ENCODE peak calls at places on chromosome 22, in nine cellular contexts. C, U, M, D, E, W, S, P and K are unnamed samples.

GRCh38 chr22:40209945-40210485 is 32.3 kb downstream of the TNRC6B start:
- DNase-seq in C (no peak), U (no peak), M (no peak), D (no peak), E (no peak), W (no peak), S (no peak), P (no peak), K (no peak)

GRCh38 chr22:38309614-38310517 is 7.4 kb downstream of the CSNK1E start:
- DNase-seq in C (no peak), U (peak; percentile 74), M (no peak), D (peak; percentile 47), E (no peak), W (no peak), S (no peak), P (peak; percentile 44), K (no peak)

GRCh38 chr22:20648306-20648903 is 125.5 kb upstream of the SERPIND1 start:
- DNase-seq in C (no peak), U (no peak), M (no peak), D (no peak), E (no peak), W (no peak), S (no peak), P (peak; percentile 76), K (no peak)

GRCh38 chr22:30414525-30415047 is 11.0 kb upstream of the MTFP1 start:
- DNase-seq in C (no peak), U (no peak), M (no peak), D (no peak), E (no peak), W (no peak), S (peak; percentile 12), P (peak; percentile 42), K (no peak)

GRCh38 chr22:31753005-31753633 is 700 bp upstream of the DEPDC5 start:
- DNase-seq in C (peak; percentile 40), U (no peak), M (peak; percentile 37), D (peak; percentile 79), E (peak; percentile 91), W (peak; percentile 78), S (no peak), P (peak; percentile 82), K (no peak)

GRCh38 chr22:19974233-19974861 is 32.7 kb upstream of the TXNRD2 start:
- DNase-seq in C (peak; percentile 68), U (peak; percentile 43), M (no peak), D (peak; percentile 47), E (peak; percentile 60), W (no peak), S (peak; percentile 92), P (peak; percentile 97), K (no peak)

GRCh38 chr22:45008853-45009751 is 703 bp downstream of the PHF21B start:
- DNase-seq in C (peak; percentile 21), U (peak; percentile 5), M (no peak), D (peak; percentile 32), E (no peak), W (peak; percentile 77), S (no peak), P (peak; percentile 94), K (no peak)

GRCh38 chr22:38273135-38273761 is 438 bp upstream of the TMEM184B start:
- DNase-seq in C (peak; percentile 39), U (no peak), M (no peak), D (no peak), E (no peak), W (no peak), S (peak; percentile 56), P (peak; percentile 78), K (no peak)

GRCh38 chr22:37775785-37776638 is 31.7 kb upstream of the GCAT start:
- DNase-seq in C (no peak), U (peak; percentile 95), M (no peak), D (no peak), E (no peak), W (peak; percentile 54), S (no peak), P (peak; percentile 93), K (peak; percentile 62)

DNA sequence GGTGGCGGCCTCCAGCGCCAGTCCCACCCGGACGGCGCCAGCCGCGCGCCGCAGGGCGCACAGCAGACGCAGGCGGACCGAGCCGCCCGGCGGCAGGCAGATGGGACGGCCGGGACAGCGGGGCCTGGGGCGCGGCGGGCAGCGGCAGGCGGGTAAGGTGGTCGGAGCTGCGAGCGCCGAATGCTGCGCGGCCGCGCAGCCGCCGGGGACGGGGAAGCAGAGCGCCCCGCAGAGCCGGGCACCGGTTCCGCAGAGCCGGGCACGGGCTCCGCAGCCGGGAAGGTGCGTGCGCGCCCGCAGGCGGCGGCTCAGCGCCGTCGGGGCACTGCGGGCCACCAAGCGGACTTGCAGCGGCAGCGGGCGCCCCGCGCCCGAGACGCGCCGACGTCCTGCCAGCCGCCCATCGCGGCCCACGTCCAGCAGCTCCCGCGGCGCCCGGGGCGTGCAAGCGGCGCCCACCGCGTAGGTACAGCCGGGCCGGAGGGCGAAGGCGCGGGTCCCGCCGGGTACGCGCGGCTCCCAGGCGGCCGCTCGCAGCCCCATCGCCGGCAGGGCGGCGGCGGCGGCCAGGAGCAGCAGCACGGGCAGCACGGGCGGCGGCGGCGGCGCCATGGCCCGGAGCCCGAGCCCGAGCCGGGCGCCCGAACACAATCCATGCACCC is 730 bp downstream of the CELSR1 start:
- DNase-seq in C (no peak), U (no peak), M (peak; percentile 12), D (no peak), E (no peak), W (no peak), S (no peak), P (peak; percentile 91), K (no peak)
- H3K4me3 ChIP-seq in C (peak overlapping the region; percentile 90), U (no peak overlapping the region), M (peak overlapping the region; percentile 70), D (peak overlapping the region; percentile 77), E (peak overlapping the region; percentile 49), W (no peak overlapping the region), S (peak overlapping the region; percentile 31), P (peak overlapping the region; percentile 43), K (no peak overlapping the region)

GRCh38 chr22:17941501-17942406 is 82.6 kb downstream of the MICAL3 start:
- DNase-seq in C (no peak), U (no peak), M (no peak), D (no peak), E (no peak), W (no peak), S (no peak), P (no peak), K (no peak)
- TF ChIP-seq CTCF in C (no peak), U (no peak), M (peak; percentile 17), D (no peak), E (no peak), W (no peak), S (no peak), P (no peak), K (no peak)

GRCh38 chr22:24426859-24427499 is 420 bp upstream of the ADORA2A start:
- DNase-seq in C (no peak), U (no peak), M (no peak), D (no peak), E (no peak), W (peak; percentile 80), S (no peak), P (peak; percentile 75), K (no peak)

GRCh38 chr22:24428751-24429410 is 1.5 kb downstream of the ADORA2A start:
- DNase-seq in C (no peak), U (no peak), M (no peak), D (no peak), E (no peak), W (peak; percentile 68), S (no peak), P (peak; percentile 42), K (no peak)

GRCh38 chr22:24426436-24426835 is 963 bp upstream of the ADORA2A start:
- DNase-seq in C (no peak), U (no peak), M (no peak), D (no peak), E (no peak), W (no peak), S (no peak), P (peak; percentile 68), K (no peak)

GRCh38 chr22:24429411-24430365 is 2.3 kb downstream of the ADORA2A start:
- DNase-seq in C (no peak), U (no peak), M (peak; percentile 70), D (no peak), E (no peak), W (peak; percentile 78), S (peak; percentile 24), P (peak; percentile 89), K (no peak)

GRCh38 chr22:24427500-24428164 is at the start of gene ADORA2A:
- DNase-seq in C (no peak), U (no peak), M (no peak), D (no peak), E (no peak), W (peak; percentile 89), S (no peak), P (peak; percentile 80), K (no peak)
- H3K4me3 ChIP-seq in C (no peak within 1 kb of the TSS), U (no peak within 1 kb of the TSS), M (peak within 1 kb of the TSS; percentile 89), D (no peak within 1 kb of the TSS), E (no peak within 1 kb of the TSS), W (no peak within 1 kb of the TSS), S (no peak within 1 kb of the TSS), P (no peak within 1 kb of the TSS), K (no peak within 1 kb of the TSS)

GRCh38 chr22:22106855-22107254 is 124.3 kb upstream of the TOP3B start:
- DNase-seq in C (no peak), U (no peak), M (no peak), D (no peak), E (no peak), W (no peak), S (no peak), P (no peak), K (no peak)

GRCh38 chr22:22105364-22105763 is 122.8 kb upstream of the TOP3B start:
- DNase-seq in C (no peak), U (no peak), M (no peak), D (no peak), E (no peak), W (no peak), S (no peak), P (no peak), K (no peak)

GRCh38 chr22:22099833-22100812 is 117.5 kb upstream of the TOP3B start:
- DNase-seq in C (peak; percentile 13), U (peak; percentile 20), M (no peak), D (peak; percentile 22), E (no peak), W (no peak), S (no peak), P (no peak), K (no peak)

GRCh38 chr22:22099194-22099486 is 116.6 kb upstream of the TOP3B start:
- DNase-seq in C (no peak), U (no peak), M (no peak), D (no peak), E (no peak), W (no peak), S (no peak), P (no peak), K (no peak)

DNA sequence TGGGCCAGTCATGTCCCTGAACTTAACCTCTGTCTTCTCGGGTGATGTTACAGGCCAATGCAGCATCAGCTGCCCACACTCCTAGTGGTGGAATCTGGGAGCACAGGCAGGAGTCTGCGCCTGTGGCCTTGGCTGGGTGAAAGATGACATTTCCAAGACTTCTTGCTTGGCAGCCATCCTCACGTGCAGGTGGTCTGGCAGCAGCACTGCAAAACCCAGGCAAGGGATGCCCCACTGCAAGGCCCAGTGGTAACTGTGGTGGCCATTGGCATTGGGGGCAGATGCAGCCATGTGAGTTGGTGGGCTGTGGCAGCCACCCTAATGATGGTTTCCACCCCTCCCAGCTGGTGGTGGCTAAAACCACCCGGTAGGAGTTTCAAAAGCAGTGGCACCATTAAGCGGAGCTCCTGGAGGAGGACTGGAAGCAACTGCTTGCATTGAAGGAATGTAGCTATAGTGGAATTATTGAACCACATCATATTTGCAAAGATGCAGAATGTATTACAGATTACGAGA is 120.5 kb upstream of the TOP3B start:
- DNase-seq in C (no peak), U (peak; percentile 15), M (no peak), D (no peak), E (no peak), W (no peak), S (no peak), P (no peak), K (no peak)
- TF ChIP-seq CTCF in C (peak; percentile 50), U (peak; percentile 53), M (peak; percentile 24), D (no peak), E (no peak), W (peak; percentile 29), S (peak; percentile 42), P (peak; percentile 44), K (peak; percentile 46)